ENCODE peak calls at places on chromosomes 7 and 10, in four cellular contexts. U, M, Z and A are unnamed samples.

GRCh38 chr7:99597762-99598501 is at the start of gene TMEM225B:
- DNase-seq in Z (no peak), M (no peak), U (no peak), A (no peak)

GRCh38 chr7:47622946-47623640 is 41.2 kb upstream of the TNS3 start:
- DNase-seq in M (peak), U (no peak), Z (peak), A (no peak)

GRCh38 chr10:8393531-8393930 is 339.0 kb downstream of the GATA3 start:
- DNase-seq in M (no peak), Z (no peak), U (no peak), A (no peak)

GRCh38 chr7:16951483-16952080 is 69.8 kb upstream of the AGR3 start:
- DNase-seq in M (no peak), U (no peak), Z (peak), A (no peak)

GRCh38 chr7:128166603-128167315 is 74.3 kb upstream of the LEP start:
- DNase-seq in M (no peak), U (peak), Z (peak), A (no peak)

GRCh38 chr10:112584276-112584675 is 137.3 kb downstream of the VTI1A start:
- DNase-seq in Z (peak), M (no peak), U (no peak), A (no peak)

GRCh38 chr10:91185239-91185875 is 35.1 kb upstream of the PCGF5 start:
- DNase-seq in Z (peak), M (no peak), U (no peak), A (no peak)

GRCh38 chr10:114682532-114682931 is 24.5 kb upstream of the ABLIM1 start:
- DNase-seq in U (no peak), M (no peak), Z (no peak), A (no peak)

GRCh38 chr7:45104844-45105587 is 6.5 kb downstream of the TBRG4 start:
- DNase-seq in Z (no peak), M (no peak), U (no peak), A (no peak)

GRCh38 chr10:48474764-48475365 is 130.0 kb downstream of the ARHGAP22 start:
- DNase-seq in U (no peak), M (no peak), Z (no peak), A (no peak)

GRCh38 chr10:113062977-113063967 is 113.2 kb downstream of the TCF7L2 start:
- DNase-seq in Z (no peak), U (no peak), M (no peak), A (no peak)

GRCh38 chr7:38862666-38863065 is 46.3 kb downstream of the VPS41 start:
- DNase-seq in U (no peak), Z (no peak), M (no peak), A (no peak)

GRCh38 chr7:2299131-2299829 is 15.0 kb downstream of the SNX8 start:
- DNase-seq in Z (peak), M (peak), U (no peak), A (no peak)

GRCh38 chr7:71131256-71131752 is 640 bp upstream of the GALNT17 start:
- DNase-seq in U (no peak), M (peak), Z (peak), A (no peak)

GRCh38 chr10:111871458-111871857 is 312.1 kb downstream of the GPAM start:
- DNase-seq in U (no peak), M (no peak), Z (no peak), A (no peak)

GRCh38 chr7:80478683-80479082 is 33.2 kb downstream of the GNAT3 start:
- DNase-seq in U (no peak), M (no peak), Z (peak), A (no peak)

GRCh38 chr10:132027423-132027983 is 38.2 kb upstream of the JAKMIP3 start:
- DNase-seq in Z (no peak), M (no peak), U (no peak), A (no peak)

GRCh38 chr7:4406288-4407058 is 275.6 kb upstream of the FOXK1 start:
- DNase-seq in Z (no peak), M (no peak), U (no peak), A (no peak)

GRCh38 chr10:77441541-77442175 is 195.9 kb downstream of the KCNMA1 start:
- DNase-seq in U (no peak), M (no peak), Z (no peak), A (no peak)

GRCh38 chr7:92461027-92462003 is 14.0 kb downstream of the GATAD1 start:
- DNase-seq in Z (peak), U (peak), M (peak), A (no peak)

GRCh38 chr7:156261581-156261980 is 379.0 kb upstream of the RNF32 start:
- DNase-seq in Z (no peak), U (no peak), M (no peak), A (no peak)

GRCh38 chr7:44375926-44376342 is 50.5 kb upstream of the CAMK2B start:
- DNase-seq in M (no peak), Z (peak), U (no peak), A (no peak)

GRCh38 chr7:14836571-14837189 is 65.9 kb downstream of the DGKB start:
- DNase-seq in M (peak), Z (peak), U (peak), A (no peak)

GRCh38 chr7:122161628-122162027 is 17.6 kb upstream of the AASS start:
- DNase-seq in U (no peak), Z (peak), M (no peak), A (no peak)

GRCh38 chr7:2572101-2572842 is 13.5 kb downstream of the IQCE start:
- DNase-seq in U (no peak), Z (no peak), M (no peak), A (no peak)

GRCh38 chr7:44615149-44615611 is 8.8 kb downstream of the OGDH start:
- DNase-seq in M (no peak), U (no peak), Z (no peak), A (no peak)

GRCh38 chr7:380724-381210 is 90.8 kb downstream of the FOXL3 start:
- DNase-seq in Z (no peak), M (no peak), U (no peak), A (no peak)

GRCh38 chr7:73852500-73852899 is 8.5 kb upstream of the TMEM270 start:
- DNase-seq in U (no peak), Z (no peak), M (no peak), A (no peak)

GRCh38 chr7:134703781-134704180 is 57.1 kb downstream of the BPGM start:
- DNase-seq in M (no peak), Z (no peak), U (no peak), A (no peak)